ENCODE peak calls at places on chromosomes 12 and 14, in eight cellular contexts. One of them, this sample, is unnamed.

GRCh38 chr14:74572829-74573360 is 39.1 kb downstream of the LTBP2 start:
- DNase-seq in CD8-positive, alpha-beta T cell: no peak
- DNase-seq in NCI-H460: peak
- DNase-seq in DMS 273 treated with DMSO at 0.1 percent for 48 hours: no peak
- DNase-seq in Calu3: no peak
- DNase-seq in lower lobe of right lung: no peak
- DNase-seq in stimulated activated CD8-positive, alpha-beta memory T cell treated with anti-CD3 and anti-CD28 coated beads, Interleukin-4, amount 100 ng/mL, for 1 hour: no peak
- DNase-seq in mammary epithelial cell: peak
- DNase-seq in this sample: peak

GRCh38 chr12:105273601-105274000 is 37.6 kb upstream of the APPL2 start:
- DNase-seq in lower lobe of right lung: no peak
- DNase-seq in DMS 273 treated with DMSO at 0.1 percent for 48 hours: no peak
- DNase-seq in Calu3: no peak
- DNase-seq in mammary epithelial cell: no peak
- DNase-seq in stimulated activated CD8-positive, alpha-beta memory T cell treated with anti-CD3 and anti-CD28 coated beads, Interleukin-4, amount 100 ng/mL, for 1 hour: no peak
- DNase-seq in CD8-positive, alpha-beta T cell: no peak
- DNase-seq in NCI-H460: no peak
- DNase-seq in this sample: no peak

GRCh38 chr12:124804011-124804621 is 59.5 kb downstream of the SCARB1 start:
- DNase-seq in DMS 273 treated with DMSO at 0.1 percent for 48 hours: no peak
- DNase-seq in CD8-positive, alpha-beta T cell: no peak
- DNase-seq in NCI-H460: peak
- DNase-seq in mammary epithelial cell: no peak
- DNase-seq in lower lobe of right lung: peak
- DNase-seq in stimulated activated CD8-positive, alpha-beta memory T cell treated with anti-CD3 and anti-CD28 coated beads, Interleukin-4, amount 100 ng/mL, for 1 hour: no peak
- DNase-seq in Calu3: no peak
- DNase-seq in this sample: no peak

GRCh38 chr12:68271346-68271745 is 17.9 kb upstream of the IL22 start:
- DNase-seq in NCI-H460: no peak
- DNase-seq in mammary epithelial cell: no peak
- DNase-seq in stimulated activated CD8-positive, alpha-beta memory T cell treated with anti-CD3 and anti-CD28 coated beads, Interleukin-4, amount 100 ng/mL, for 1 hour: no peak
- DNase-seq in CD8-positive, alpha-beta T cell: no peak
- DNase-seq in Calu3: no peak
- DNase-seq in lower lobe of right lung: no peak
- DNase-seq in DMS 273 treated with DMSO at 0.1 percent for 48 hours: no peak
- DNase-seq in this sample: peak

GRCh38 chr14:52356025-52356424 is 41.9 kb downstream of the PTGER2 start:
- DNase-seq in DMS 273 treated with DMSO at 0.1 percent for 48 hours: no peak
- DNase-seq in mammary epithelial cell: peak
- DNase-seq in NCI-H460: peak
- DNase-seq in lower lobe of right lung: no peak
- DNase-seq in Calu3: no peak
- DNase-seq in stimulated activated CD8-positive, alpha-beta memory T cell treated with anti-CD3 and anti-CD28 coated beads, Interleukin-4, amount 100 ng/mL, for 1 hour: no peak
- DNase-seq in CD8-positive, alpha-beta T cell: no peak
- DNase-seq in this sample: no peak

GRCh38 chr12:11755311-11755930 is 105.9 kb downstream of the ETV6 start:
- DNase-seq in lower lobe of right lung: no peak
- DNase-seq in stimulated activated CD8-positive, alpha-beta memory T cell treated with anti-CD3 and anti-CD28 coated beads, Interleukin-4, amount 100 ng/mL, for 1 hour: no peak
- DNase-seq in Calu3: no peak
- DNase-seq in DMS 273 treated with DMSO at 0.1 percent for 48 hours: no peak
- DNase-seq in mammary epithelial cell: no peak
- DNase-seq in CD8-positive, alpha-beta T cell: no peak
- DNase-seq in NCI-H460: no peak
- DNase-seq in this sample: no peak

GRCh38 chr12:66397574-66397973 is 95.3 kb downstream of the HELB start:
- DNase-seq in NCI-H460: no peak
- DNase-seq in Calu3: no peak
- DNase-seq in lower lobe of right lung: no peak
- DNase-seq in mammary epithelial cell: no peak
- DNase-seq in CD8-positive, alpha-beta T cell: no peak
- DNase-seq in DMS 273 treated with DMSO at 0.1 percent for 48 hours: no peak
- DNase-seq in stimulated activated CD8-positive, alpha-beta memory T cell treated with anti-CD3 and anti-CD28 coated beads, Interleukin-4, amount 100 ng/mL, for 1 hour: no peak
- DNase-seq in this sample: no peak

GRCh38 chr14:63493246-63493645 is 49.9 kb downstream of the PPP2R5E start:
- DNase-seq in CD8-positive, alpha-beta T cell: no peak
- DNase-seq in lower lobe of right lung: no peak
- DNase-seq in DMS 273 treated with DMSO at 0.1 percent for 48 hours: no peak
- DNase-seq in NCI-H460: no peak
- DNase-seq in stimulated activated CD8-positive, alpha-beta memory T cell treated with anti-CD3 and anti-CD28 coated beads, Interleukin-4, amount 100 ng/mL, for 1 hour: no peak
- DNase-seq in mammary epithelial cell: peak
- DNase-seq in Calu3: no peak
- DNase-seq in this sample: peak

GRCh38 chr12:53659609-53660008 is 16.3 kb downstream of the ATP5MC2 start:
- DNase-seq in NCI-H460: no peak
- DNase-seq in stimulated activated CD8-positive, alpha-beta memory T cell treated with anti-CD3 and anti-CD28 coated beads, Interleukin-4, amount 100 ng/mL, for 1 hour: no peak
- DNase-seq in CD8-positive, alpha-beta T cell: no peak
- DNase-seq in lower lobe of right lung: no peak
- DNase-seq in Calu3: no peak
- DNase-seq in DMS 273 treated with DMSO at 0.1 percent for 48 hours: no peak
- DNase-seq in mammary epithelial cell: peak
- DNase-seq in this sample: no peak

GRCh38 chr14:97332591-97332984 is 535.4 kb downstream of the VRK1 start:
- DNase-seq in Calu3: no peak
- DNase-seq in CD8-positive, alpha-beta T cell: no peak
- DNase-seq in DMS 273 treated with DMSO at 0.1 percent for 48 hours: no peak
- DNase-seq in lower lobe of right lung: no peak
- DNase-seq in stimulated activated CD8-positive, alpha-beta memory T cell treated with anti-CD3 and anti-CD28 coated beads, Interleukin-4, amount 100 ng/mL, for 1 hour: no peak
- DNase-seq in NCI-H460: no peak
- DNase-seq in mammary epithelial cell: no peak
- DNase-seq in this sample: no peak

GRCh38 chr14:50920482-50921225 is 23.6 kb downstream of the PYGL start:
- DNase-seq in lower lobe of right lung: no peak
- DNase-seq in NCI-H460: peak
- DNase-seq in mammary epithelial cell: no peak
- DNase-seq in CD8-positive, alpha-beta T cell: no peak
- DNase-seq in Calu3: no peak
- DNase-seq in DMS 273 treated with DMSO at 0.1 percent for 48 hours: no peak
- DNase-seq in stimulated activated CD8-positive, alpha-beta memory T cell treated with anti-CD3 and anti-CD28 coated beads, Interleukin-4, amount 100 ng/mL, for 1 hour: no peak
- DNase-seq in this sample: peak

GRCh38 chr14:68705741-68706283 is 87.1 kb downstream of the ZFP36L1 start:
- DNase-seq in stimulated activated CD8-positive, alpha-beta memory T cell treated with anti-CD3 and anti-CD28 coated beads, Interleukin-4, amount 100 ng/mL, for 1 hour: no peak
- DNase-seq in CD8-positive, alpha-beta T cell: no peak
- DNase-seq in Calu3: peak
- DNase-seq in mammary epithelial cell: peak
- DNase-seq in lower lobe of right lung: no peak
- DNase-seq in DMS 273 treated with DMSO at 0.1 percent for 48 hours: no peak
- DNase-seq in NCI-H460: no peak
- DNase-seq in this sample: no peak

GRCh38 chr12:89559753-89560152 is 33.9 kb upstream of the POC1B start:
- DNase-seq in NCI-H460: no peak
- DNase-seq in DMS 273 treated with DMSO at 0.1 percent for 48 hours: no peak
- DNase-seq in mammary epithelial cell: no peak
- DNase-seq in lower lobe of right lung: no peak
- DNase-seq in CD8-positive, alpha-beta T cell: no peak
- DNase-seq in Calu3: no peak
- DNase-seq in stimulated activated CD8-positive, alpha-beta memory T cell treated with anti-CD3 and anti-CD28 coated beads, Interleukin-4, amount 100 ng/mL, for 1 hour: no peak
- DNase-seq in this sample: no peak

GRCh38 chr12:28963554-28963953 is 185.5 kb upstream of the FAR2 start:
- DNase-seq in DMS 273 treated with DMSO at 0.1 percent for 48 hours: no peak
- DNase-seq in mammary epithelial cell: peak
- DNase-seq in NCI-H460: peak
- DNase-seq in stimulated activated CD8-positive, alpha-beta memory T cell treated with anti-CD3 and anti-CD28 coated beads, Interleukin-4, amount 100 ng/mL, for 1 hour: no peak
- DNase-seq in Calu3: no peak
- DNase-seq in lower lobe of right lung: no peak
- DNase-seq in CD8-positive, alpha-beta T cell: no peak
- DNase-seq in this sample: peak

GRCh38 chr12:12630850-12631249 is 19.2 kb downstream of the CREBL2 start:
- DNase-seq in NCI-H460: no peak
- DNase-seq in DMS 273 treated with DMSO at 0.1 percent for 48 hours: no peak
- DNase-seq in Calu3: no peak
- DNase-seq in mammary epithelial cell: no peak
- DNase-seq in stimulated activated CD8-positive, alpha-beta memory T cell treated with anti-CD3 and anti-CD28 coated beads, Interleukin-4, amount 100 ng/mL, for 1 hour: no peak
- DNase-seq in lower lobe of right lung: no peak
- DNase-seq in CD8-positive, alpha-beta T cell: no peak
- DNase-seq in this sample: no peak

This sample was measured in trophoblast cell.